ENCODE peak calls at places on chromosomes 16 and 17, in five cellular contexts. One of them, this sample, is unnamed.

GRCh38 chr17:59254742-59255141 is 34.4 kb downstream of the GDPD1 start:
- DNase-seq in left ventricle myocardium inferior: no peak
- DNase-seq in OCI-LY7: no peak
- DNase-seq in mesothelial cell of epicardium: no peak
- DNase-seq in testis: no peak
- DNase-seq in this sample: no peak

GRCh38 chr17:77555741-77556291 is 402.7 kb upstream of the TNRC6C start:
- DNase-seq in OCI-LY7: no peak
- DNase-seq in left ventricle myocardium inferior: no peak
- DNase-seq in testis: no peak
- DNase-seq in mesothelial cell of epicardium: peak
- DNase-seq in this sample: peak

GRCh38 chr17:12659500-12659899 is 6.2 kb upstream of the MYOCD start:
- DNase-seq in OCI-LY7: no peak
- DNase-seq in testis: no peak
- DNase-seq in left ventricle myocardium inferior: no peak
- DNase-seq in mesothelial cell of epicardium: no peak
- DNase-seq in this sample: no peak

GRCh38 chr17:69525920-69526841 is 111.7 kb downstream of the MAP2K6 start:
- DNase-seq in testis: peak
- DNase-seq in mesothelial cell of epicardium: no peak
- DNase-seq in OCI-LY7: peak
- DNase-seq in left ventricle myocardium inferior: peak
- DNase-seq in this sample: no peak

GRCh38 chr17:78130439-78131101 is at the start of gene TMC8:
- DNase-seq in OCI-LY7: peak
- DNase-seq in mesothelial cell of epicardium: no peak
- DNase-seq in left ventricle myocardium inferior: no peak
- DNase-seq in testis: no peak
- DNase-seq in this sample: no peak

GRCh38 chr17:49557204-49558024 is 18.3 kb upstream of the NXPH3 start:
- DNase-seq in OCI-LY7: peak
- DNase-seq in testis: peak
- DNase-seq in mesothelial cell of epicardium: no peak
- DNase-seq in left ventricle myocardium inferior: no peak
- DNase-seq in this sample: no peak

GRCh38 chr17:4444782-4445473 is 11.2 kb downstream of the SPNS3 start:
- DNase-seq in testis: peak
- DNase-seq in left ventricle myocardium inferior: peak
- DNase-seq in OCI-LY7: no peak
- DNase-seq in mesothelial cell of epicardium: no peak
- DNase-seq in this sample: peak

GRCh38 chr16:88533945-88534641 is 36.1 kb upstream of the ZC3H18 start:
- DNase-seq in testis: peak
- DNase-seq in mesothelial cell of epicardium: peak
- DNase-seq in OCI-LY7: peak
- DNase-seq in left ventricle myocardium inferior: peak
- DNase-seq in this sample: peak

GRCh38 chr16:11395008-11395948 is 50.0 kb downstream of the RMI2 start:
- DNase-seq in OCI-LY7: peak
- DNase-seq in mesothelial cell of epicardium: no peak
- DNase-seq in testis: no peak
- DNase-seq in left ventricle myocardium inferior: no peak
- DNase-seq in this sample: no peak

GRCh38 chr16:27245276-27246231 is 23.0 kb downstream of the NSMCE1 start:
- DNase-seq in left ventricle myocardium inferior: no peak
- DNase-seq in testis: peak
- DNase-seq in OCI-LY7: no peak
- DNase-seq in mesothelial cell of epicardium: no peak
- DNase-seq in this sample: no peak

GRCh38 chr17:44307387-44308186 is 814 bp upstream of the RUNDC3A start:
- DNase-seq in mesothelial cell of epicardium: no peak
- DNase-seq in left ventricle myocardium inferior: no peak
- DNase-seq in testis: peak
- DNase-seq in OCI-LY7: no peak
- DNase-seq in this sample: peak

GRCh38 chr17:60395508-60396065 is 3.7 kb upstream of the USP32 start:
- DNase-seq in testis: no peak
- DNase-seq in left ventricle myocardium inferior: no peak
- DNase-seq in OCI-LY7: no peak
- DNase-seq in mesothelial cell of epicardium: no peak
- DNase-seq in this sample: no peak

GRCh38 chr17:45777388-45777787 is 6.7 kb upstream of the CRHR1 start:
- DNase-seq in mesothelial cell of epicardium: no peak
- DNase-seq in testis: no peak
- DNase-seq in left ventricle myocardium inferior: no peak
- DNase-seq in OCI-LY7: no peak
- DNase-seq in this sample: no peak

GRCh38 chr16:57007050-57007449 is 17.7 kb downstream of the NLRC5 start:
- DNase-seq in testis: no peak
- DNase-seq in left ventricle myocardium inferior: no peak
- DNase-seq in OCI-LY7: no peak
- DNase-seq in mesothelial cell of epicardium: no peak
- DNase-seq in this sample: no peak

GRCh38 chr17:71423871-71424546 is 696.8 kb upstream of the SOX9 start:
- DNase-seq in left ventricle myocardium inferior: no peak
- DNase-seq in testis: no peak
- DNase-seq in OCI-LY7: peak
- DNase-seq in mesothelial cell of epicardium: no peak
- DNase-seq in this sample: no peak

GRCh38 chr16:19186403-19186802 is 18.4 kb downstream of the SYT17 start:
- DNase-seq in mesothelial cell of epicardium: no peak
- DNase-seq in testis: no peak
- DNase-seq in OCI-LY7: no peak
- DNase-seq in left ventricle myocardium inferior: no peak
- DNase-seq in this sample: no peak

GRCh38 chr17:44904001-44904984 is 5.0 kb upstream of the EFTUD2 start:
- DNase-seq in mesothelial cell of epicardium: no peak
- DNase-seq in testis: no peak
- DNase-seq in left ventricle myocardium inferior: no peak
- DNase-seq in OCI-LY7: no peak
- DNase-seq in this sample: peak

GRCh38 chr17:69434164-69434579 is 19.7 kb downstream of the MAP2K6 start:
- DNase-seq in left ventricle myocardium inferior: peak
- DNase-seq in testis: no peak
- DNase-seq in mesothelial cell of epicardium: no peak
- DNase-seq in OCI-LY7: no peak
- DNase-seq in this sample: no peak

GRCh38 chr17:4560837-4561241 is 462 bp upstream of the GGT6 start:
- DNase-seq in testis: peak
- DNase-seq in mesothelial cell of epicardium: no peak
- DNase-seq in OCI-LY7: no peak
- DNase-seq in left ventricle myocardium inferior: no peak
- DNase-seq in this sample: no peak

GRCh38 chr17:70208080-70208794 is 38.9 kb downstream of the KCNJ2 start:
- DNase-seq in mesothelial cell of epicardium: no peak
- DNase-seq in testis: no peak
- DNase-seq in OCI-LY7: no peak
- DNase-seq in left ventricle myocardium inferior: no peak
- DNase-seq in this sample: no peak

GRCh38 chr16:67530013-67530939 is 1.6 kb downstream of the RIPOR1 start:
- DNase-seq in testis: peak
- DNase-seq in OCI-LY7: peak
- DNase-seq in left ventricle myocardium inferior: peak
- DNase-seq in mesothelial cell of epicardium: no peak
- DNase-seq in this sample: peak

GRCh38 chr16:16062023-16062932 is 112.9 kb downstream of the ABCC1 start:
- DNase-seq in left ventricle myocardium inferior: peak
- DNase-seq in OCI-LY7: peak
- DNase-seq in mesothelial cell of epicardium: no peak
- DNase-seq in testis: no peak
- DNase-seq in this sample: no peak

GRCh38 chr16:86668136-86668535 is 89.8 kb downstream of the FOXL1 start:
- DNase-seq in left ventricle myocardium inferior: no peak
- DNase-seq in testis: no peak
- DNase-seq in OCI-LY7: no peak
- DNase-seq in mesothelial cell of epicardium: no peak
- DNase-seq in this sample: no peak

GRCh38 chr17:68197091-68197996 is 50.5 kb upstream of the AMZ2 start:
- DNase-seq in left ventricle myocardium inferior: peak
- DNase-seq in OCI-LY7: no peak
- DNase-seq in testis: no peak
- DNase-seq in mesothelial cell of epicardium: no peak
- DNase-seq in this sample: no peak

GRCh38 chr17:27644586-27644985 is 13.6 kb downstream of the LGALS9 start:
- DNase-seq in left ventricle myocardium inferior: peak
- DNase-seq in mesothelial cell of epicardium: no peak
- DNase-seq in OCI-LY7: no peak
- DNase-seq in testis: no peak
- DNase-seq in this sample: no peak

GRCh38 chr16:23879735-23880373 is 44.1 kb downstream of the PRKCB start:
- DNase-seq in mesothelial cell of epicardium: no peak
- DNase-seq in left ventricle myocardium inferior: no peak
- DNase-seq in testis: no peak
- DNase-seq in OCI-LY7: no peak
- DNase-seq in this sample: no peak

GRCh38 chr16:76653390-76654026 is 376.3 kb downstream of the CNTNAP4 start:
- DNase-seq in OCI-LY7: peak
- DNase-seq in mesothelial cell of epicardium: no peak
- DNase-seq in left ventricle myocardium inferior: no peak
- DNase-seq in testis: peak
- DNase-seq in this sample: no peak

GRCh38 chr16:72996291-72997062 is 51.5 kb downstream of the ZFHX3 start:
- DNase-seq in mesothelial cell of epicardium: no peak
- DNase-seq in OCI-LY7: no peak
- DNase-seq in testis: no peak
- DNase-seq in left ventricle myocardium inferior: no peak
- DNase-seq in this sample: no peak

GRCh38 chr17:80069886-80070177 is 31.5 kb upstream of the GAA start:
- DNase-seq in mesothelial cell of epicardium: no peak
- DNase-seq in OCI-LY7: no peak
- DNase-seq in left ventricle myocardium inferior: no peak
- DNase-seq in testis: no peak
- DNase-seq in this sample: no peak

GRCh38 chr17:75008373-75008772 is 4.1 kb upstream of the MRPL58 start:
- DNase-seq in mesothelial cell of epicardium: no peak
- DNase-seq in testis: no peak
- DNase-seq in OCI-LY7: peak
- DNase-seq in left ventricle myocardium inferior: no peak
- DNase-seq in this sample: no peak

GRCh38 chr16:6864244-6864643 is 468.4 kb upstream of the RBFOX1 start:
- DNase-seq in testis: no peak
- DNase-seq in left ventricle myocardium inferior: no peak
- DNase-seq in mesothelial cell of epicardium: no peak
- DNase-seq in OCI-LY7: no peak
- DNase-seq in this sample: no peak